ENCODE peak calls at places on chromosomes 5 and 9, in five cellular contexts. C is fibroblast of lung, X is K562, F is MM.1S, I is mammary epithelial cell. J is an unnamed sample.

GRCh38 chr9:68847765-68848164 is 142.7 kb downstream of the PIP5K1B start:
- DNase-seq in C (no peak), X (no peak), I (no peak), F (peak; percentile 47), J (no peak)

GRCh38 chr5:153623906-153624765 is 133.7 kb downstream of the GRIA1 start:
- DNase-seq in I (peak; percentile 35), C (peak; percentile 76), F (no peak), X (no peak), J (no peak)

GRCh38 chr9:840343-840742 is 1.2 kb upstream of the DMRT1 start:
- DNase-seq in X (no peak), C (no peak), F (no peak), I (no peak), J (no peak)

GRCh38 chr9:36163049-36163839 is 5.9 kb upstream of the CCIN start:
- DNase-seq in X (no peak), F (no peak), I (no peak), C (peak; percentile 94), J (no peak)

GRCh38 chr5:43638107-43638506 is 35.1 kb downstream of the NNT start:
- DNase-seq in F (no peak), I (no peak), C (no peak), X (no peak), J (no peak)

GRCh38 chr5:139246394-139246793 is 47.1 kb upstream of the MATR3 start:
- DNase-seq in X (peak; percentile 52), I (peak; percentile 48), C (peak; percentile 48), F (no peak), J (peak; percentile 50)

GRCh38 chr9:116234091-116234490 is 80.5 kb downstream of the PAPPA start:
- DNase-seq in C (peak; percentile 98), I (peak; percentile 59), X (no peak), F (no peak), J (no peak)

GRCh38 chr9:75146229-75146628 is 57.9 kb downstream of the OSTF1 start:
- DNase-seq in C (peak; percentile 64), I (peak; percentile 69), X (no peak), F (no peak), J (no peak)

GRCh38 chr9:123080444-123080843 is 47.0 kb downstream of the GPR21 start:
- DNase-seq in I (no peak), C (no peak), F (no peak), X (no peak), J (no peak)

GRCh38 chr5:141856030-141856790 is 22.0 kb downstream of the PCDH1 start:
- DNase-seq in F (no peak), X (no peak), I (no peak), C (no peak), J (no peak)

GRCh38 chr5:98816574-98817222 is 43.2 kb downstream of the RGMB start:
- DNase-seq in I (no peak), X (no peak), C (no peak), F (no peak), J (no peak)

GRCh38 chr5:64666058-64666457 is 24.2 kb upstream of the SHISAL2B start:
- DNase-seq in I (peak; percentile 43), F (no peak), C (peak; percentile 62), X (peak; percentile 24), J (no peak)

GRCh38 chr5:124740991-124741583 is 5.4 kb downstream of the ZNF608 start:
- DNase-seq in C (peak; percentile 90), X (no peak), F (no peak), I (peak; percentile 95), J (no peak)

GRCh38 chr5:161287436-161287835 is 259.1 kb downstream of the GABRB2 start:
- DNase-seq in X (no peak), C (no peak), F (no peak), I (no peak), J (no peak)

GRCh38 chr5:22736443-22736842 is 116.7 kb downstream of the CDH12 start:
- DNase-seq in F (no peak), I (no peak), C (no peak), X (no peak), J (no peak)

GRCh38 chr5:1557114-1557873 is 33.5 kb upstream of the LPCAT1 start:
- DNase-seq in X (peak; percentile 9), C (no peak), F (no peak), I (no peak), J (no peak)

DNA sequence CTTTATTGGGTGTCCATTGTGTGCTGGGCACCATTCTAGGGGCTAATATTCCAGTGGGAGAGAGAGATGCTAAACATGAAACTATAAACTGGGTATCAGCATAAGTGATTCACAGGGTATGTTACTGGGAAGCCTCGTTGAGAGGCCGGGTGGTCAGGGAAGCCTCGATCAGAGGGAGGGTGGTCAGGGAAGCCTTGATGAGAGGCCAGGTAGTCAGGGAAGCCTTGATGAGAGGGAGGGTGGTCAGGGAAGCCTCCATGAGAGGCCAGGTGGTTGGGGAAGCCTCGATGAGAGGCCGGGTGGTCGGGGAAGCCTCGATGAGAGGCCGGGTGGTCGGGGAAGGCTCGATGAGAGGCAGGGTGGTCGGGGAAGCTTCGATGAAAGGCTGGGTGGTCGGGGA is 8.9 kb upstream of the PLEKHG4B start:
- DNase-seq in C (no peak), I (no peak), X (no peak), F (no peak), J (no peak)
- H3K4me2 ChIP-seq in C (no peak overlapping the region), I (no peak overlapping the region), X (no peak overlapping the region), F (no peak overlapping the region), J (no peak overlapping the region)

GRCh38 chr9:91426123-91426745 is 2.6 kb upstream of the NFIL3 start:
- DNase-seq in C (peak; percentile 21), F (peak; percentile 85), X (peak; percentile 22), I (peak; percentile 48), J (no peak)
- TF ChIP-seq CTCF in C (peak; percentile 31), F (peak; percentile 66), X (peak; percentile 34), I (peak; percentile 61), J (peak; percentile 67)

GRCh38 chr9:127455299-127455992 is 4.1 kb downstream of the LRSAM1 start:
- DNase-seq in X (peak; percentile 43), C (no peak), I (peak; percentile 21), F (no peak), J (no peak)
- H3K4me2 ChIP-seq in X (peak overlapping the region; percentile 35), C (no peak overlapping the region), I (no peak overlapping the region), F (no peak overlapping the region), J (no peak overlapping the region)

DNA sequence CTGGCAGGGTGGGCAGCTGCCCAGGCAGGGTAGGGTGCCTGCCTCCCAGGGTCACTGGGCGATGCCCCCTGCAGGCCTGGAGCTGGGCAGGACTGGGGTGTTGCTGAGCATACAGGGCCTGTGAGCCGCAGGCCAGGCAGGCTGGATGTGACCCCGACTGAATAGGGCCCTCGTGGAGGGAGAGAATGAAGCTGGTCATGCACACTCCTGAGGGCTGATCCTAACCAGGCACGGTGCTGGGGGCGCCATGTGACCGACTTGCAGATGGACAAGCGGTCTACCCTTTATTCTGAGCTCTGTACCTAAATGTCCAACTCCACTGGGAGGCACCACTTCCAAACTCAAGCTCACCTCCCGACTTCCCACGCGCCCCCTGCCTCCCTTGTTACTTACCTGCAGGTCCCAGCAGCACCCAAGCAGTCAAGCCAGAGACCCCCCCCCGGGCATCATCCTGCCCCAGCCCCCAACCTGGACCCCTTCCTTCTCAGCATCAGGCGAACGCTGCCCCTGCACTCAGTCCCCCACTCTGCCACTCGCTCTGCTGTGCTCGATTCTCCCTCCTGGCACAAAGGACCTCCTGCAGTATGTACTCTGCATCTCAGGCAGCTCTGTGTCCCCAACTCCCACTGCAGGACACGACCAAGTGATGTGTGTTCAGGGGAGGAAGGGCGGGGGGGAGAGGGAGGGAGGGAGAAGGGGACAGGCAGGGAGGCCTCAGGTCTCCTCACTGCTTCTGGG is 76.8 kb upstream of the PHYKPL start:
- DNase-seq in X (no peak), I (no peak), C (no peak), F (no peak), J (no peak)
- TF ChIP-seq CTCF in X (peak; percentile 21), I (no peak), C (no peak), F (no peak), J (no peak)